ENCODE peak calls at places on chromosomes 7 and 10, in ten cellular contexts. N, Z, U, H, M, K, Q, F, T and C are unnamed samples.

GRCh38 chr7:153886121-153886505 is 166.1 kb upstream of the DPP6 start:
- DNase-seq in U (no peak), T (no peak), K (no peak), M (no peak), Z (no peak), N (no peak), Q (no peak), F (no peak), H (no peak), C (no peak)

GRCh38 chr7:2689951-2690705 is 2.1 kb downstream of the AMZ1 start:
- DNase-seq in T (no peak), U (no peak), F (no peak), H (no peak), M (no peak), N (peak), K (no peak), Q (no peak), Z (peak), C (peak)

GRCh38 chr10:48742891-48743845 is 58.5 kb downstream of the WDFY4 start:
- DNase-seq in Q (no peak), T (peak), K (no peak), F (no peak), Z (no peak), M (no peak), U (no peak), H (no peak), N (no peak), C (no peak)

GRCh38 chr10:118698421-118698820 is 56.3 kb downstream of the CACUL1 start:
- DNase-seq in Z (peak), K (no peak), Q (no peak), N (peak), H (no peak), M (peak), U (peak), T (peak), F (peak), C (peak)

GRCh38 chr7:13240349-13240748 is 552.9 kb downstream of the ARL4A start:
- DNase-seq in Q (peak), T (peak), M (no peak), U (no peak), K (no peak), H (peak), F (no peak), Z (peak), N (peak), C (peak)

GRCh38 chr7:78198756-78199155 is 400.2 kb downstream of the PHTF2 start:
- DNase-seq in U (no peak), Q (no peak), F (no peak), H (no peak), T (no peak), M (no peak), N (no peak), Z (peak), K (no peak), C (peak)

GRCh38 chr7:94297397-94297838 is 97.3 kb upstream of the COL1A2 start:
- DNase-seq in K (no peak), H (no peak), N (peak), M (no peak), U (peak), T (no peak), F (peak), Z (peak), Q (peak), C (peak)

GRCh38 chr7:23893172-23893941 is 183.3 kb downstream of the STK31 start:
- DNase-seq in Z (peak), T (no peak), M (no peak), N (peak), H (no peak), F (no peak), U (no peak), Q (peak), K (no peak), C (peak)

GRCh38 chr7:99685129-99685758 is 5.4 kb upstream of the CYP3A5 start:
- DNase-seq in U (no peak), K (no peak), F (no peak), M (no peak), Q (no peak), Z (no peak), H (no peak), T (no peak), N (no peak), C (no peak)

GRCh38 chr7:85508642-85509429 is 322.0 kb upstream of the SEMA3D start:
- DNase-seq in U (no peak), F (no peak), Q (peak), H (no peak), T (no peak), Z (peak), N (peak), M (no peak), K (no peak), C (peak)

GRCh38 chr7:108415821-108416536 is 40.3 kb downstream of the NRCAM start:
- DNase-seq in T (peak), K (no peak), H (no peak), Q (no peak), N (peak), U (peak), M (peak), Z (peak), F (no peak), C (peak)

GRCh38 chr10:35690534-35690933 is 48.4 kb upstream of the FZD8 start:
- DNase-seq in K (no peak), U (no peak), M (no peak), N (no peak), Q (no peak), Z (no peak), T (no peak), H (no peak), F (peak), C (no peak)
- H3K4me3 ChIP-seq in K (no peak), U (no peak), M (no peak), N (no peak), Q (no peak), Z (no peak), T (no peak), H (no peak), F (no peak), C (no peak)

GRCh38 chr10:88080213-88080612 is 216.8 kb downstream of the PTEN start:
- DNase-seq in K (no peak), Q (no peak), N (peak), H (no peak), T (no peak), F (peak), M (no peak), Z (peak), U (no peak), C (no peak)
- H3K4me3 ChIP-seq in K (no peak), Q (no peak), N (no peak), H (no peak), T (no peak), F (no peak), M (no peak), Z (no peak), U (no peak), C (no peak)

GRCh38 chr10:2885276-2885955 is 181.9 kb upstream of the PFKP start:
- DNase-seq in N (no peak), K (no peak), Z (no peak), T (no peak), M (no peak), U (no peak), H (no peak), Q (no peak), F (no peak), C (no peak)
- H3K4me3 ChIP-seq in N (no peak), K (no peak), Z (no peak), T (no peak), M (no peak), U (no peak), H (no peak), Q (no peak), F (no peak), C (no peak)

GRCh38 chr10:43458227-43458626 is 21.3 kb downstream of the ZNF487 start:
- DNase-seq in F (no peak), N (no peak), H (peak), Q (no peak), U (no peak), T (no peak), Z (no peak), K (no peak), M (no peak), C (no peak)

DNA sequence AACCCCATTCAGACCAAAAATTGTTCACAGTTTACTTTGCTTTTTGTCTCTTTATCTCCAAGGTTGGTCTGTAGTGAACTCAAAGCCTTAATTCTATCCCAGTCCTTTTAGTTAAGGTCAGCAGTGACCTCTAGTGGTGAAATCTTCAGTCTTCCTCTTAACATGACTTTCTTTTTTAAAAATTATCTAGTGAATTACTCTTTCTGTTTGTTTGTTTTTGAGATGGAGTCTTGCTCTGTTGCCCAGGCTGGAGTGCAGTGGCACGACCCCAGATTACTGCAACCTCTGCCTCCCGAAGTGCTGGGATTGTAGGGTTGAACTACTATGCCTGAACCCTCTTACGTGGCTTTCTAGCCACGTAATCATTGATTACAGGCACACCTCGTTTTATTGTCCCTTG is 25.0 kb downstream of the ZNF487 start:
- DNase-seq in M (no peak), U (peak), Z (peak), K (peak), N (peak), Q (peak), H (peak), F (no peak), T (peak), C (peak)
- H3K4me3 ChIP-seq in M (peak), U (no peak), Z (no peak), K (no peak), N (no peak), Q (no peak), H (no peak), F (no peak), T (no peak), C (no peak)

DNA sequence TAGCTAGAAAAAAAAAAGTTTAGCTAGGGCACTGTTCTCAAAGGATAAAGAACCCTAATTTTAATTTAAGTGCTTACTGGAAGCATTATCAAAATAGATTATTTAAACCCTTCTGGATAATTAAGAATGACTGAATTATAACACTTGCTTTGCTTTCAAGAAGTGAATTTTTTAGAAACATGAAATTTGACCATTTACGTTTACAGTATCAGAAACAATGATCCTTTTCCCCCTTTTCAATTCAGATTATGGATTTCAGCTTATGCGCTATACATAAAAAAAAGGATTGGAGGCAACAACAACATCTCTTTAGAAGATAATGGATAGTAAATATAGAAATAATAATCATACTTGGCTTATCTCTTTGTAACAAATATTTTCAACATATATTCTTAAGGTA is 39.2 kb downstream of the CREM start:
- DNase-seq in H (no peak), T (no peak), F (no peak), Q (no peak), M (no peak), Z (no peak), K (no peak), N (no peak), U (no peak), C (no peak)
- H3K4me3 ChIP-seq in H (no peak), T (no peak), F (no peak), Q (no peak), M (no peak), Z (no peak), K (no peak), N (no peak), U (no peak), C (no peak)

GRCh38 chr10:329361-330099 is 194.3 kb downstream of the ZMYND11 start:
- DNase-seq in T (peak), N (peak), H (peak), K (no peak), Z (peak), U (peak), M (peak), Q (peak), F (peak), C (peak)
- H3K4me3 ChIP-seq in T (no peak), N (peak), H (no peak), K (peak), Z (peak), U (peak), M (peak), Q (peak), F (peak), C (peak)

DNA sequence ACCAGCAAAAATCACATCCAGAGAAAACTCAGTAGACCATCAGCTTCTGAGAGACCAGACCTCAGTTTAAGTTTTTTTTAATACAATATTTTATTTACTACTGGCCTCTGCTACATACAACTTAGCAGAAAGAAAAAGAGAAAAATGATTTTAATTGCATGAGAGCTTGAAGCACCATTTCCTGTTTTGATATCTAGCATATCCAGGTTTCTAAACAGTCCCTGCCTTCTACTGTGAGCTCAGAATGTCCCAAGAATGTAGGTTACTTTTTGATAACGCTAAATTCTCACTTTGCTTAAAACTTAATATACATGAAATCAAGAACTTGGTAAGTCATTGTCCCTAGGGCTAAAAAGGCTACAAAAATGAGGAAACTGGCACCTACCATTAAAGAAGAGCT is 7.1 kb downstream of the TMEM243 start:
- DNase-seq in M (no peak), K (no peak), H (no peak), Q (no peak), N (no peak), U (no peak), F (no peak), Z (no peak), T (no peak), C (no peak)
- H3K4me3 ChIP-seq in M (no peak), K (no peak), H (no peak), Q (no peak), N (no peak), U (no peak), F (no peak), Z (no peak), T (no peak), C (no peak)

DNA sequence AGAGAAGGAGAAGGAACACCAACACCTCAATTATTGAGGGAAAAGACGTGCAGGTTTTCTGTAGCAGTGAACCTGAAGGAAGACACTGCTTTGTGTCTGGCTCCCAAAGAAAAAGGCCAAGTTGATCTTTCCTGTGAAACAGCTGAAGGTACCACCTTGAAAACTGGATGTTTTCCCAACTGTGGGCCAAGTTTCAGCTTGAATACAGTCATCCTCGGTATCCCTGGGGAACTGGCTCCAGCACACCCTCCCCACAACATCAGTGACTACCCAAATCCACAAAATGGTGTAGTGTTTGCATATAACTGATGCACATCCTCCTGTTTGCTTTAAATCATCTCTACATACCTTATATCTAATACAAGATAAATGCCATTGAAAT is 297.0 kb upstream of the PITRM1 start:
- DNase-seq in F (no peak), Z (peak), N (no peak), T (no peak), K (no peak), M (no peak), U (no peak), Q (no peak), H (no peak), C (peak)
- H3K4me3 ChIP-seq in F (no peak), Z (no peak), N (no peak), T (no peak), K (no peak), M (no peak), U (peak), Q (no peak), H (no peak), C (no peak)

GRCh38 chr10:27621441-27621840 is 117.3 kb downstream of the RAB18 start:
- DNase-seq in M (no peak), N (no peak), H (no peak), F (no peak), U (no peak), T (no peak), Q (no peak), K (no peak), Z (no peak), C (no peak)
- H3K4me3 ChIP-seq in M (no peak), N (no peak), H (no peak), F (no peak), U (no peak), T (no peak), Q (no peak), K (peak), Z (no peak), C (no peak)